ENCODE peak calls at places on chromosomes 1 and 21, in seven cellular contexts. B is colonic mucosa, I is heart left ventricle, D is omental fat pad, C is AG04449, J is Peyer's patch, V is foreskin fibroblast. O is an unnamed sample.

GRCh38 chr1:247906504-247907047 is 11.2 kb downstream of the OR2W3 start:
- DNase-seq in B (no peak), J (no peak), C (no peak), I (no peak), V (no peak), D (no peak), O (no peak)

GRCh38 chr1:52904590-52905375 is 16.8 kb downstream of the ECHDC2 start:
- DNase-seq in D (no peak), B (no peak), I (no peak), V (no peak), C (no peak), J (no peak), O (no peak)

GRCh38 chr21:41973861-41974751 is 20.3 kb upstream of the C2CD2 start:
- DNase-seq in J (no peak), D (no peak), V (no peak), B (peak), I (peak), C (no peak), O (no peak)

GRCh38 chr21:38082936-38083335 is 166.7 kb upstream of the KCNJ6 start:
- DNase-seq in I (no peak), B (no peak), J (no peak), D (no peak), C (no peak), V (no peak), O (no peak)

GRCh38 chr1:60808676-60809075 is 273.7 kb upstream of the NFIA start:
- DNase-seq in I (no peak), D (no peak), V (no peak), C (no peak), B (no peak), J (no peak), O (no peak)

GRCh38 chr1:29240986-29241385 is 4.7 kb downstream of the PTPRU start:
- DNase-seq in I (no peak), V (no peak), B (no peak), D (no peak), C (no peak), J (no peak), O (no peak)

GRCh38 chr21:31509108-31510017 is 150.1 kb upstream of the SOD1 start:
- DNase-seq in C (no peak), J (no peak), D (no peak), V (no peak), I (no peak), B (peak), O (no peak)

GRCh38 chr1:111267801-111268508 is 22.7 kb upstream of the CHIA start:
- DNase-seq in J (no peak), D (no peak), V (no peak), B (no peak), I (no peak), C (no peak), O (no peak)

GRCh38 chr1:107196973-107197562 is 56.2 kb downstream of the NTNG1 start:
- DNase-seq in J (no peak), C (no peak), B (peak), I (no peak), D (no peak), V (no peak), O (no peak)

GRCh38 chr1:109782514-109782913 is 18.8 kb upstream of the EPS8L3 start:
- DNase-seq in J (peak), B (no peak), I (no peak), D (no peak), C (no peak), V (no peak), O (peak)

GRCh38 chr1:6278263-6278662 is 17.4 kb upstream of the GPR153 start:
- DNase-seq in D (no peak), C (no peak), B (no peak), J (no peak), V (no peak), I (no peak), O (no peak)

GRCh38 chr1:223490256-223490655 is 97.0 kb downstream of the CCDC185 start:
- DNase-seq in J (no peak), I (no peak), V (no peak), B (no peak), D (no peak), C (no peak), O (no peak)

GRCh38 chr1:21592086-21592865 is 76.9 kb downstream of the RAP1GAP start:
- DNase-seq in D (no peak), J (no peak), B (no peak), C (no peak), V (no peak), I (no peak), O (no peak)

GRCh38 chr1:183024352-183025337 is 1.4 kb downstream of the LAMC1 start:
- DNase-seq in I (no peak), J (no peak), C (no peak), V (no peak), D (no peak), B (no peak), O (no peak)

GRCh38 chr21:27564684-27565280 is 597.9 kb upstream of the ADAMTS5 start:
- DNase-seq in D (no peak), J (no peak), I (no peak), V (peak), C (no peak), B (peak), O (no peak)

DNA sequence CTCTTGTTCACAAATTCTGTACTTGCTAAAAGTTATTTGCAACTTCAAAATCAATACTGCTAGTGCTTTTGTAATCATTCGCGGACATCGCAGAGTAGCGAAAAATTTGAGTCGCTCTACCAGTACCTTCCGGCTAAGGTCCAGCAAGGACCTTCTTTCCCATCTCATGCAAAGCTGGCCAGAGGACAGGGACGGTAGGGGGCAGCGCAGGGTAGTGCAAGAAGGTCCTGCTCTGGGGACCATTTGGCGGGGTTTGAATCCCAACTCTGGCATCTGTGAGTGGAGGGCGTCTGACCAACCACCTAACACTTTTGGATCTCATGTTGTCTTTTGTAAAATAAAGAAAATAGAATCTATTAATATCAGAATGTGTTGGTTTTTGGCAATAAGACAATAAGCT is 258.3 kb downstream of the SPATA17 start:
- DNase-seq in B (no peak), V (no peak), C (no peak), J (no peak), D (no peak), I (no peak), O (no peak)
- TF ChIP-seq CTCF in B (no peak), V (no peak), C (peak), J (no peak), D (no peak), I (no peak), O (no peak)

DNA sequence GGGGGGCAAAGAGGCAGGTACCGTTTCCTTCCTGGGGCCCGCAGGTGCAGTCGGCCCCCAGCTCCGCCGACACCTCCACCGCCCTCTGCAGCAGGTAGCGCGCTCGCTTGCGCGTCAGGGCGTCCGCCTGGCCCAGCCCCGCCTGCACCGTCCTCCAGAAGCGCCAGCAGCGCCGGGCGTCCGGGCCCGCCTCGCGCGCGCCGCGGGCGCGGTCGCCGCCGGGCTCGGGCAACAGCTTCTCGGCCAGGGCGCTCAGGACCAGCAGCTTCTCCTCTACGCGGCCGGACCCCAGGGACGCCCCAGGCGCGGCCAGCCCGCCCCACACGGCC is 863 bp downstream of the TARBP1 start:
- DNase-seq in I (no peak), B (peak), V (peak), J (peak), D (no peak), C (no peak), O (no peak)
- TF ChIP-seq CTCF in I (no peak), B (no peak), V (no peak), J (no peak), D (no peak), C (no peak), O (no peak)

DNA sequence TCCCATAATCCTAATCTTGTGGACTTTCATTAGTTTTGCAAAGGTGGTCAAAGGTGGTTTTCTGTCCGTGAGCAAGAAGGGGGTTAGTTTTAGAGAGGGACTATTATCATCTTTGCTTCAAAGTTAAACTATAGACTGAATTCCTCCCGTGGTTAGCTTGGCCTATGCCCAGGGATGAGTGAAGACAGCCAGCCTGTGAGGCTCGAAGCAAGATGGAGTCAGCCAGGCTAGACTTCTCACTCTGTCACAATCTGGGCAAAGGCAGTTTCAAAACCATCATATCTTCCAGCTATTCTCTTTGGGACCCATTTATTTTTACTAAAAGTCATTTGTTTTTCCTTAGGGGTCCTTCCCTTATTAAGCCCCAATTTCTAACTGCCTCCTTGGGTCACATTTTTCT is 12.9 kb upstream of the ENO1 start:
- DNase-seq in I (no peak), V (no peak), B (no peak), D (no peak), J (peak), C (no peak), O (no peak)
- TF ChIP-seq CTCF in I (no peak), V (no peak), B (no peak), D (no peak), J (no peak), C (no peak), O (no peak)

DNA sequence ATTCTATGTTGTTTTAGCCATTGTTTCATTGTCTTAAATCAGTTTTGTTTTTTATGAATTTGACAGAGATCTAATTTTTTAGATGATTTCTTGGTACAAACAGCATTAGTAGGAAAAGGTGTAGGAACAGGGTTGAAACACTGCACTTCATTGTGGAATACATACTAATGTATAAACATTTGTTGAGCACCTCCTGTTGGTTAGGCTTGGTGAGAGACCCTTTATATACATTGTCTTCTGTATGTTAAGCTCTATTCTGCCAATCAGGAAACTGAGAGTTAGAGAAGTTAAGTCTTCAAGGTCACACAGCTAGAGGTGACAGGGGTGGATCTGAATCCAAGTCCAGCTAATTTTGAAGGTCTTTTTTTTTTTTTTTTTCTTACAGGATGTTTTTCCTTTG is 192.7 kb downstream of the VPS13D start:
- DNase-seq in B (no peak), I (no peak), J (no peak), V (no peak), C (no peak), D (no peak), O (no peak)
- TF ChIP-seq CTCF in B (no peak), I (no peak), J (no peak), V (no peak), C (no peak), D (no peak), O (no peak)

DNA sequence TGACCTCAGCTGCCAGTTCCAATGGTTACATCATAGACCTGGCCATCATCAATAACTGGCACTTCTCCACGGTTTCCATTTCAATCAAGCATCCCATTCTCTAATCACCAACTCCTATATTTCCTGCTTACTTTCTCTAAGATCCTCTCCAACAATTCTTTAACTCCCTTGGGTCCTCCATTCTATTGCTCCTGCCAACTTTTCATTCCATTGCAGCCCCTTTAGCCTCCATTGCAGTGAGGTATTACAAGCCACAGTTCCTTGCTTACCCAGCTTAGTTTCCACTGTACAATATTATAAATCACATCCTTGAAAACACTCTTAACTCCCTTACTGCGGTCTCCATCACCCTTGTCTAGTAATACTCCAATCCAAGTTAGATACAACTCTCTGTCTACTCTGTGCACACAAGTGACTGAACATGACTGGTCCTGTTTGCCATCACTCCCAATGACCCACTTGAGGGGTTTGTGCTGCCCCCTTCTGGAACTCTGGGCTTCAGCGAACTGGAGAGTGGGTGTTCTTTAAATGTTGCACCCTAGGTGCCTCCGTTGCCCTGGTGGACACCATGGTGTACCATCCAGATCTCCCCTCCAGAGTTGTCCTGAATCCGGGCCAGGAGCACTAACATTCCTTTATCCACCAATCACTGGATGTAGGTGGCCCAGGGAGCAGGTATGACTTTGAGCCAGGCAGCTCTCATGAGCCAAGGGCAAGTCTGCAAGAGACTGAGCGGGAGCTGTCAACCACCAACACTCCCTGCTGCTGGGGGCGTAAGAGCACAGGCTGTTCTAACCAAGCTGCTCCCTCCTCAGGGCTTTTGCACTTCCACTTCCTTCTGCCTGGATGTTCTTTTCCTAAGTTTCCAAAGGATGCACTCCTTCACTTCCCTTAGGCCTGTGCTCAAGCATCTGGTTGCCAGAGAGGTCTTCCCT is 3.7 kb upstream of the FNDC7 start:
- DNase-seq in C (no peak), J (no peak), I (no peak), D (no peak), V (no peak), B (peak), O (no peak)
- TF ChIP-seq CTCF in C (no peak), J (peak), I (no peak), D (no peak), V (peak), B (no peak), O (peak)

GRCh38 chr1:205373022-205373421 is 16.3 kb upstream of the KLHDC8A start:
- DNase-seq in C (no peak), I (no peak), V (no peak), B (no peak), D (no peak), J (no peak), O (no peak)
- TF ChIP-seq CTCF in C (no peak), I (no peak), V (no peak), B (no peak), D (no peak), J (no peak), O (no peak)

GRCh38 chr1:87642581-87643129 is 314.0 kb downstream of the LMO4 start:
- DNase-seq in I (no peak), B (no peak), J (no peak), V (no peak), D (no peak), C (no peak), O (no peak)

GRCh38 chr1:87644500-87645245 is 316.0 kb downstream of the LMO4 start:
- DNase-seq in V (no peak), C (peak), B (no peak), I (no peak), D (no peak), J (no peak), O (peak)

GRCh38 chr1:87644033-87644432 is 315.4 kb downstream of the LMO4 start:
- DNase-seq in J (no peak), I (no peak), C (no peak), V (no peak), B (no peak), D (no peak), O (no peak)

GRCh38 chr1:87648720-87649119 is 320.0 kb downstream of the LMO4 start:
- DNase-seq in J (no peak), D (no peak), B (no peak), I (no peak), V (no peak), C (no peak), O (no peak)

GRCh38 chr1:87647436-87648177 is 318.9 kb downstream of the LMO4 start:
- DNase-seq in I (no peak), D (no peak), J (no peak), C (no peak), B (no peak), V (no peak), O (no peak)
- TF ChIP-seq CTCF in I (no peak), D (no peak), J (no peak), C (no peak), B (no peak), V (no peak), O (no peak)

GRCh38 chr1:46487818-46488218 is 1.8 kb upstream of the DMBX1 start:
- DNase-seq in D (no peak), B (no peak), C (no peak), J (peak), I (no peak), V (no peak), O (no peak)
- TF ChIP-seq CTCF in D (no peak), B (no peak), C (peak), J (no peak), I (no peak), V (peak), O (peak)

DNA sequence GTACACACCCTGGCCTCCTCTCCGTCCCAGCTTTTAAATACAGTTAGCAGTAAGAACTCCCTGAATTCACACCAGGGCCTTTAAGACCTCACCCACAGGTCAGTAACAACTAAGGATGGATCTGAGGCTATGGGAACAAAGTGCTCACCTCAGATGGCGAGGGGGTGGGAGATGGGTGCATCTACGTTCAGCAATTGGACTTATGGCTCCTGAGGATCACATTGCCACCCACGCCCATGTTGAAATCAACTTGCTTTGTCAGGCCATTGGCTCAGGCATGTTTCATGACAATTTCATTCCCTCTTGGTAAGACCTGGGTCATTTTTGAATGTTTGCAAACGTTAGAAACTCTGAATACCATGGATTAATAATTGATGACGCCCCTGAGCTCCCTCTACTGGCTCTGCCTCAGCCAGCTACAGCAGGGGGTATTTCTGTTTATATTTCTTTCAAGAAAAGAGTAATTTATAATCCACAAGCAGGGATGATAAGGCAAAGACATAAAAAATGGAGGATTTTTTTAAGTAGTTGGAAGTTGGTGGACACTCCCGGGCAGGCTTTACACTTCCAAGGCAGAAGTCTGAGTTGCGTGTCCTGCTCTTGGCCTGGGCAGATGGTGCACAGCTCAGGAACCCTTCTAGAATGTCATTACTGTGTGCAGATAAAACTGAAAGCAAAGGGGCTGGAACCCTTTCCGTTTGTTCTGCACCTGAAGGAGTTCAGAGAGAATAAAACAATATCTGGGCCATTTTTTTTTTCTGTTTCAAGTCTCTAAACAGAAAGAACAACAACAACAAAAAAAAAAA is 13.7 kb upstream of the LBR start:
- DNase-seq in I (no peak), B (peak), D (no peak), V (no peak), J (no peak), C (no peak), O (no peak)
- TF ChIP-seq CTCF in I (no peak), B (no peak), D (no peak), V (peak), J (peak), C (peak), O (no peak)

GRCh38 chr1:157505481-157506272 is 46.6 kb downstream of the FCRL5 start:
- DNase-seq in D (no peak), I (peak), B (peak), C (peak), J (peak), V (peak), O (peak)
- TF ChIP-seq CTCF in D (no peak), I (peak), B (peak), C (peak), J (peak), V (peak), O (peak)

O was measured in AG09309.